ENCODE peak calls at places on chromosomes 13 and 19, in five cellular contexts. N is neural progenitor cell, B is H9, F is IMR-90, H is GM23248. D is an unnamed sample.
A peak's percentile ranks its signal among the peaks of the same experiment; 100 is the strongest.

GRCh38 chr19:40519352-40520322 is 52.8 kb downstream of the SPTBN4 start:
- DNase-seq in F (peak; percentile 40), N (peak; percentile 74), B (peak; percentile 73), H (peak; percentile 61), D (no peak)

GRCh38 chr19:20928371-20928770 is 5.3 kb downstream of the ZNF85 start:
- DNase-seq in B (no peak), H (peak; percentile 92), N (no peak), F (peak; percentile 87), D (no peak)

GRCh38 chr19:13899912-13900584 is 5.9 kb downstream of the BRME1 start:
- DNase-seq in B (no peak), N (no peak), H (peak; percentile 10), F (peak; percentile 36), D (no peak)

GRCh38 chr13:26587251-26587650 is 29.8 kb downstream of the WASF3 start:
- DNase-seq in N (no peak), H (no peak), B (no peak), F (no peak), D (no peak)

GRCh38 chr13:106318941-106319411 is 216.5 kb downstream of the EFNB2 start:
- DNase-seq in H (peak; percentile 91), F (peak; percentile 96), B (no peak), N (no peak), D (no peak)

GRCh38 chr13:91719033-91719432 is 320.6 kb downstream of the GPC5 start:
- DNase-seq in B (no peak), H (peak; percentile 4), F (peak; percentile 14), N (no peak), D (no peak)

GRCh38 chr13:52162279-52163101 is 3.1 kb upstream of the NEK3 start:
- DNase-seq in H (peak; percentile 14), B (no peak), N (peak; percentile 31), F (peak; percentile 70), D (no peak)

GRCh38 chr19:47228168-47228936 is 2.6 kb downstream of the BBC3 start:
- DNase-seq in N (peak; percentile 64), F (peak; percentile 17), B (peak; percentile 73), H (peak; percentile 75), D (peak; percentile 89)

GRCh38 chr13:75771818-75772217 is 135.7 kb downstream of the LMO7 start:
- DNase-seq in N (no peak), H (peak; percentile 86), B (no peak), F (peak; percentile 91), D (no peak)

GRCh38 chr19:51448011-51448744 is 10.1 kb downstream of the SIGLEC8 start:
- DNase-seq in B (no peak), F (no peak), N (no peak), H (no peak), D (peak; percentile 44)

GRCh38 chr19:33291623-33292534 is 10.5 kb downstream of the CEBPA start:
- DNase-seq in H (no peak), B (no peak), F (no peak), N (no peak), D (peak; percentile 76)

GRCh38 chr13:52925775-52926285 is 77.4 kb upstream of the PCDH8 start:
- DNase-seq in F (no peak), H (no peak), N (no peak), B (no peak), D (no peak)

GRCh38 chr19:4745986-4746385 is 22.3 kb upstream of the DPP9 start:
- DNase-seq in B (no peak), H (no peak), F (no peak), N (no peak), D (no peak)

GRCh38 chr13:41050041-41050440 is 11.3 kb upstream of the WBP4 start:
- DNase-seq in F (no peak), H (peak; percentile 29), B (no peak), N (no peak), D (no peak)

GRCh38 chr13:44334751-44335150 is 38.9 kb upstream of the SERP2 start:
- DNase-seq in B (no peak), N (peak; percentile 8), F (no peak), H (no peak), D (no peak)

GRCh38 chr19:4267101-4267900 is 11.8 kb upstream of the SHD start:
- DNase-seq in B (peak; percentile 89), H (peak; percentile 49), F (peak; percentile 37), N (peak; percentile 87), D (peak; percentile 83)

GRCh38 chr13:88840085-88840484 is 1168.9 kb downstream of the SLITRK5 start:
- DNase-seq in H (no peak), B (no peak), F (no peak), N (no peak), D (no peak)

GRCh38 chr13:34201050-34201913 is 383.3 kb downstream of the RFC3 start:
- DNase-seq in H (peak; percentile 72), N (no peak), B (no peak), F (peak; percentile 61), D (no peak)

GRCh38 chr19:53365899-53366493 is 491 bp downstream of the ZNF525 start:
- DNase-seq in H (peak; percentile 63), B (no peak), F (no peak), N (peak; percentile 66), D (no peak)

GRCh38 chr13:48201044-48201443 is 32.0 kb upstream of the ITM2B start:
- DNase-seq in H (no peak), F (no peak), N (no peak), B (no peak), D (no peak)

GRCh38 chr13:59270327-59270726 is 893.4 kb downstream of the DIAPH3 start:
- DNase-seq in N (no peak), H (no peak), F (no peak), B (no peak), D (no peak)

GRCh38 chr19:17184381-17184841 is 30.7 kb upstream of the USE1 start:
- DNase-seq in H (no peak), B (no peak), N (no peak), F (peak; percentile 7), D (no peak)

GRCh38 chr13:109874921-109875454 is 88.6 kb upstream of the IRS2 start:
- DNase-seq in F (peak; percentile 48), N (no peak), B (no peak), H (peak; percentile 68), D (no peak)

GRCh38 chr19:51594774-51595109 is 23.7 kb downstream of the ZNF175 start:
- DNase-seq in F (peak; percentile 2), B (no peak), H (no peak), N (no peak), D (no peak)

GRCh38 chr19:31269425-31270127 is 79.7 kb downstream of the TSHZ3 start:
- DNase-seq in N (no peak), F (peak; percentile 34), H (peak; percentile 46), B (no peak), D (peak; percentile 81)

GRCh38 chr19:2923510-2923909 is 21.3 kb downstream of the ZNF77 start:
- DNase-seq in F (peak; percentile 45), B (no peak), N (no peak), H (peak; percentile 84), D (no peak)

GRCh38 chr13:113973218-113974164 is at the start of gene C13orf46:
- DNase-seq in B (no peak), F (no peak), H (no peak), N (no peak), D (peak; percentile 71)
- H3K27ac ChIP-seq in B (no peak within 1 kb of the TSS), F (no peak within 1 kb of the TSS), H (no peak within 1 kb of the TSS), N (no peak within 1 kb of the TSS), D (no peak within 1 kb of the TSS)

GRCh38 chr19:45636275-45636674 is 2.9 kb downstream of the EML2 start:
- DNase-seq in B (no peak), H (no peak), F (no peak), N (no peak), D (no peak)

GRCh38 chr19:45640849-45641273 is 1.7 kb upstream of the EML2 start:
- DNase-seq in B (peak; percentile 86), F (no peak), H (no peak), N (peak; percentile 58), D (no peak)

GRCh38 chr19:45637890-45638667 is 1.1 kb downstream of the EML2 start:
- DNase-seq in B (peak; percentile 50), H (peak; percentile 55), N (no peak), F (peak; percentile 48), D (no peak)

GRCh38 chr19:45638930-45639729 is at the start of gene EML2:
- DNase-seq in H (peak; percentile 67), B (peak; percentile 95), F (no peak), N (peak; percentile 94), D (peak; percentile 83)

GRCh38 chr19:45636902-45637301 is 2.3 kb downstream of the EML2 start:
- DNase-seq in F (no peak), B (no peak), N (no peak), H (no peak), D (no peak)
- H3K9ac ChIP-seq in F (no peak overlapping the region), B (no peak overlapping the region), N (no peak overlapping the region), H (no peak overlapping the region), D (no peak overlapping the region)

DNA sequence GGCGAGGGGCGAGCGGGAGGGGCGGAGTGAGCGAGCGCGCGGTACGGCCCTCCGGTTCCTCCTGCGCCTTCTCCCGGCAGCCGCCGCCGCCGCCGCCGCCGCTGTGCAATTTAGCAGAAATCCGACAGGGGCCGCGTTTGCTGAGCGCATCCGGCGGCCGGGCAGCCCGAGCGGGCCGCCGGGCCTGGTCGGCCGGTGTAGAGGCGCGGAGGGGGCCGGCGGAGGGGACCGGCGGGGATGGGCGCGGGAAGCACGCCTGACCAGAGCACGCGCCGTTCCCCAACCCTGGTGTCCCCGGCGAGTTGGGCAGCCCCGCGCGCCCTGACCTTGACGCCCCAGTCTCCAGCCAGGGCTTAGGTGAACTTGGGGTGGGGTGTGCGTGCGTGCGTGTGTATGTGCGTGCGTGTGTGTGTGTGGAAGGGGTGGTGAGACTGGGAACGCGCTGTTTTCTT is 144.5 kb upstream of the ZNF536 start:
- DNase-seq in H (peak; percentile 90), N (peak; percentile 94), F (peak; percentile 24), B (peak; percentile 72), D (no peak)
- H3K27ac ChIP-seq in H (no peak overlapping the region), N (no peak overlapping the region), F (no peak overlapping the region), B (no peak overlapping the region), D (no peak overlapping the region)

GRCh38 chr19:30111051-30111450 is 169.0 kb downstream of the URI1 start:
- DNase-seq in H (no peak), N (no peak), B (no peak), F (no peak), D (no peak)

GRCh38 chr19:30112171-30112570 is 170.1 kb downstream of the URI1 start:
- DNase-seq in N (no peak), B (no peak), F (no peak), H (no peak), D (peak; percentile 43)

GRCh38 chr19:30113182-30113581 is 171.1 kb downstream of the URI1 start:
- DNase-seq in B (no peak), H (no peak), F (no peak), N (no peak), D (no peak)

GRCh38 chr19:30111456-30111855 is 169.4 kb downstream of the URI1 start:
- DNase-seq in B (no peak), N (no peak), H (no peak), F (no peak), D (peak; percentile 24)

GRCh38 chr19:30112666-30113065 is 170.6 kb downstream of the URI1 start:
- DNase-seq in H (no peak), N (no peak), B (no peak), F (no peak), D (peak; percentile 54)
- H3K9ac ChIP-seq in H (no peak overlapping the region), N (no peak overlapping the region), B (no peak overlapping the region), F (no peak overlapping the region), D (no peak overlapping the region)

GRCh38 chr13:93788456-93788855 is 561.8 kb downstream of the GPC6 start:
- DNase-seq in F (no peak), H (no peak), N (no peak), B (no peak), D (no peak)
- H3K27ac ChIP-seq in F (no peak overlapping the region), H (no peak overlapping the region), N (no peak overlapping the region), B (no peak overlapping the region), D (no peak overlapping the region)

DNA sequence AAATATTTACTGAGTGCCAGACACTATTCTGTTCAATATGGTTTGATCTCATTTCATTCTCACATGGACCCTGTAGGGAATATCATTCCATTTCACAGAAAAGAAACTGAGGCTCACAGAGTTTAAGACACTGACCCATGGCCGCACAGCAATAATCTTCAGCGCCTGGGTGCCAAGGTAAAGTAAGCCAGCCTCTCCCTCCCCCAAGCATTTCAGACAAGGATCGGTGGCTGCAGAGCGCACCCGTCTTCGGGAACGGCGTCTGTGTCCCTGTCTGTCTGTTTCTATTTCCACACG is 4.3 kb upstream of the PDE4A start:
- DNase-seq in N (no peak), F (no peak), H (no peak), B (no peak), D (no peak)
- H3K9ac ChIP-seq in N (no peak overlapping the region), F (peak overlapping the region; percentile 72), H (peak overlapping the region; percentile 72), B (no peak overlapping the region), D (peak overlapping the region; percentile 23)

D was measured in kidney.